ENCODE peak calls at places on chromosomes 7 and 10, in eight cellular contexts. One of them, this sample, is unnamed. For H3K4me1 and H3K9me3, the result is how much of the 10 kb centered on the place peaks cover.

GRCh38 chr10:17179002-17179401 is 22.5 kb downstream of the TRDMT1 start:
- DNase-seq in testis: no peak
- DNase-seq in HCT116: no peak
- DNase-seq in CD8-positive, alpha-beta memory T cell: no peak
- DNase-seq in CD8-positive, alpha-beta T cell: no peak
- DNase-seq in endothelial cell of umbilical vein: no peak
- DNase-seq in A549: no peak
- DNase-seq in ascending aorta: no peak
- DNase-seq in this sample: no peak

GRCh38 chr10:31034041-31034918 is 2.6 kb upstream of the ZNF438 start:
- DNase-seq in A549: no peak
- DNase-seq in testis: no peak
- DNase-seq in endothelial cell of umbilical vein: peak
- DNase-seq in CD8-positive, alpha-beta T cell: no peak
- DNase-seq in HCT116: no peak
- DNase-seq in CD8-positive, alpha-beta memory T cell: no peak
- DNase-seq in ascending aorta: no peak
- DNase-seq in this sample: no peak

GRCh38 chr7:106870983-106871410 is 5.9 kb downstream of the PIK3CG start:
- DNase-seq in ascending aorta: no peak
- DNase-seq in endothelial cell of umbilical vein: peak
- DNase-seq in HCT116: no peak
- DNase-seq in CD8-positive, alpha-beta memory T cell: no peak
- DNase-seq in testis: no peak
- DNase-seq in A549: no peak
- DNase-seq in CD8-positive, alpha-beta T cell: no peak
- DNase-seq in this sample: no peak

GRCh38 chr7:127619681-127620405 is 1.9 kb upstream of the PAX4 start:
- DNase-seq in endothelial cell of umbilical vein: no peak
- DNase-seq in HCT116: no peak
- DNase-seq in CD8-positive, alpha-beta T cell: no peak
- DNase-seq in CD8-positive, alpha-beta memory T cell: no peak
- DNase-seq in ascending aorta: no peak
- DNase-seq in A549: no peak
- DNase-seq in testis: no peak
- DNase-seq in this sample: no peak

GRCh38 chr7:142478479-142479220 is 220.8 kb upstream of the PRSS58 start:
- DNase-seq in CD8-positive, alpha-beta memory T cell: no peak
- DNase-seq in endothelial cell of umbilical vein: peak
- DNase-seq in HCT116: peak
- DNase-seq in A549: peak
- DNase-seq in CD8-positive, alpha-beta T cell: peak
- DNase-seq in ascending aorta: no peak
- DNase-seq in testis: peak
- DNase-seq in this sample: peak

GRCh38 chr7:98964596-98964995 is 86.3 kb downstream of the TRRAP start:
- DNase-seq in A549: no peak
- DNase-seq in CD8-positive, alpha-beta memory T cell: no peak
- DNase-seq in endothelial cell of umbilical vein: no peak
- DNase-seq in testis: no peak
- DNase-seq in HCT116: no peak
- DNase-seq in CD8-positive, alpha-beta T cell: no peak
- DNase-seq in ascending aorta: no peak
- DNase-seq in this sample: no peak

GRCh38 chr7:157522189-157522588 is 185.4 kb downstream of the DNAJB6 start:
- DNase-seq in ascending aorta: no peak
- DNase-seq in testis: peak
- DNase-seq in CD8-positive, alpha-beta T cell: peak
- DNase-seq in CD8-positive, alpha-beta memory T cell: no peak
- DNase-seq in A549: no peak
- DNase-seq in endothelial cell of umbilical vein: no peak
- DNase-seq in HCT116: no peak
- DNase-seq in this sample: peak

GRCh38 chr10:31819393-31819820 is 109.2 kb downstream of the ARHGAP12 start:
- DNase-seq in ascending aorta: no peak
- DNase-seq in endothelial cell of umbilical vein: no peak
- DNase-seq in CD8-positive, alpha-beta memory T cell: no peak
- DNase-seq in A549: no peak
- DNase-seq in CD8-positive, alpha-beta T cell: no peak
- DNase-seq in testis: no peak
- DNase-seq in HCT116: no peak
- DNase-seq in this sample: no peak

GRCh38 chr10:80524190-80524589 is 13.5 kb upstream of the SH2D4B start:
- DNase-seq in A549: no peak
- DNase-seq in testis: no peak
- DNase-seq in CD8-positive, alpha-beta memory T cell: no peak
- DNase-seq in endothelial cell of umbilical vein: no peak
- DNase-seq in CD8-positive, alpha-beta T cell: no peak
- DNase-seq in ascending aorta: no peak
- DNase-seq in HCT116: no peak
- DNase-seq in this sample: no peak

GRCh38 chr7:23520582-23520981 is 11.2 kb downstream of the TRA2A start:
- DNase-seq in HCT116: no peak
- DNase-seq in testis: no peak
- DNase-seq in A549: no peak
- DNase-seq in endothelial cell of umbilical vein: no peak
- DNase-seq in CD8-positive, alpha-beta memory T cell: no peak
- DNase-seq in CD8-positive, alpha-beta T cell: no peak
- DNase-seq in ascending aorta: no peak
- DNase-seq in this sample: no peak

GRCh38 chr7:14717169-14717568 is 185.4 kb downstream of the DGKB start:
- DNase-seq in HCT116: no peak
- DNase-seq in ascending aorta: no peak
- DNase-seq in testis: no peak
- DNase-seq in endothelial cell of umbilical vein: no peak
- DNase-seq in CD8-positive, alpha-beta T cell: no peak
- DNase-seq in CD8-positive, alpha-beta memory T cell: no peak
- DNase-seq in A549: no peak
- DNase-seq in this sample: no peak

GRCh38 chr10:63208981-63209380 is 75.9 kb downstream of the NRBF2 start:
- DNase-seq in HCT116: no peak
- DNase-seq in testis: no peak
- DNase-seq in CD8-positive, alpha-beta memory T cell: no peak
- DNase-seq in endothelial cell of umbilical vein: peak
- DNase-seq in ascending aorta: no peak
- DNase-seq in CD8-positive, alpha-beta T cell: no peak
- DNase-seq in A549: no peak
- DNase-seq in this sample: no peak

GRCh38 chr7:22814261-22815208 is 8.1 kb downstream of the TOMM7 start:
- DNase-seq in CD8-positive, alpha-beta memory T cell: no peak
- DNase-seq in A549: peak
- DNase-seq in HCT116: no peak
- DNase-seq in endothelial cell of umbilical vein: no peak
- DNase-seq in ascending aorta: no peak
- DNase-seq in testis: no peak
- DNase-seq in CD8-positive, alpha-beta T cell: no peak
- DNase-seq in this sample: no peak

GRCh38 chr10:9175200-9175599 is 1120.7 kb downstream of the GATA3 start:
- DNase-seq in endothelial cell of umbilical vein: peak
- DNase-seq in CD8-positive, alpha-beta memory T cell: no peak
- DNase-seq in A549: no peak
- DNase-seq in HCT116: no peak
- DNase-seq in CD8-positive, alpha-beta T cell: no peak
- DNase-seq in testis: no peak
- DNase-seq in ascending aorta: no peak
- DNase-seq in this sample: no peak

GRCh38 chr10:4283841-4284610 is 499.0 kb upstream of the KLF6 start:
- DNase-seq in ascending aorta: peak
- DNase-seq in HCT116: no peak
- DNase-seq in A549: no peak
- DNase-seq in CD8-positive, alpha-beta T cell: no peak
- DNase-seq in endothelial cell of umbilical vein: no peak
- DNase-seq in CD8-positive, alpha-beta memory T cell: no peak
- DNase-seq in testis: peak
- DNase-seq in this sample: no peak

GRCh38 chr7:34091330-34091917 is 186.1 kb downstream of the BMPER start:
- DNase-seq in HCT116: peak
- DNase-seq in CD8-positive, alpha-beta T cell: no peak
- DNase-seq in ascending aorta: no peak
- DNase-seq in CD8-positive, alpha-beta memory T cell: no peak
- DNase-seq in A549: no peak
- DNase-seq in endothelial cell of umbilical vein: peak
- DNase-seq in testis: peak
- DNase-seq in this sample: no peak

GRCh38 chr7:7709263-7709662 is 9.1 kb downstream of the RPA3 start:
- DNase-seq in CD8-positive, alpha-beta memory T cell: no peak
- DNase-seq in ascending aorta: no peak
- DNase-seq in testis: no peak
- DNase-seq in HCT116: no peak
- DNase-seq in endothelial cell of umbilical vein: no peak
- DNase-seq in CD8-positive, alpha-beta T cell: no peak
- DNase-seq in A549: no peak
- DNase-seq in this sample: peak

GRCh38 chr10:26682926-26683325 is 14.6 kb upstream of the PDSS1 start:
- DNase-seq in HCT116: no peak
- DNase-seq in A549: no peak
- DNase-seq in CD8-positive, alpha-beta memory T cell: peak
- DNase-seq in endothelial cell of umbilical vein: no peak
- DNase-seq in CD8-positive, alpha-beta T cell: no peak
- DNase-seq in ascending aorta: no peak
- DNase-seq in testis: no peak
- DNase-seq in this sample: no peak

GRCh38 chr10:62233494-62234283 is 35.0 kb downstream of the RTKN2 start:
- DNase-seq in A549: no peak
- DNase-seq in ascending aorta: no peak
- DNase-seq in HCT116: no peak
- DNase-seq in CD8-positive, alpha-beta T cell: no peak
- DNase-seq in CD8-positive, alpha-beta memory T cell: no peak
- DNase-seq in testis: no peak
- DNase-seq in endothelial cell of umbilical vein: no peak
- DNase-seq in this sample: no peak

GRCh38 chr7:26454180-26454579 is 162.5 kb downstream of the SNX10 start:
- DNase-seq in endothelial cell of umbilical vein: peak
- DNase-seq in A549: no peak
- DNase-seq in HCT116: no peak
- DNase-seq in CD8-positive, alpha-beta T cell: no peak
- DNase-seq in CD8-positive, alpha-beta memory T cell: no peak
- DNase-seq in ascending aorta: no peak
- DNase-seq in testis: no peak
- DNase-seq in this sample: no peak

GRCh38 chr10:17025444-17026295 is 103.9 kb downstream of the CUBN start:
- DNase-seq in A549: no peak
- DNase-seq in CD8-positive, alpha-beta memory T cell: peak
- DNase-seq in CD8-positive, alpha-beta T cell: peak
- DNase-seq in ascending aorta: peak
- DNase-seq in testis: peak
- DNase-seq in endothelial cell of umbilical vein: peak
- DNase-seq in HCT116: peak
- DNase-seq in this sample: no peak

GRCh38 chr7:156156734-156157408 is 344.6 kb upstream of the SHH start:
- DNase-seq in endothelial cell of umbilical vein: no peak
- DNase-seq in CD8-positive, alpha-beta memory T cell: no peak
- DNase-seq in CD8-positive, alpha-beta T cell: no peak
- DNase-seq in A549: peak
- DNase-seq in testis: peak
- DNase-seq in ascending aorta: no peak
- DNase-seq in HCT116: peak
- DNase-seq in this sample: peak

GRCh38 chr10:133139561-133140065 is 20.4 kb upstream of the KNDC1 start:
- DNase-seq in CD8-positive, alpha-beta memory T cell: no peak
- DNase-seq in A549: no peak
- DNase-seq in HCT116: no peak
- DNase-seq in testis: no peak
- DNase-seq in CD8-positive, alpha-beta T cell: no peak
- DNase-seq in ascending aorta: no peak
- DNase-seq in endothelial cell of umbilical vein: no peak
- DNase-seq in this sample: peak

DNA sequence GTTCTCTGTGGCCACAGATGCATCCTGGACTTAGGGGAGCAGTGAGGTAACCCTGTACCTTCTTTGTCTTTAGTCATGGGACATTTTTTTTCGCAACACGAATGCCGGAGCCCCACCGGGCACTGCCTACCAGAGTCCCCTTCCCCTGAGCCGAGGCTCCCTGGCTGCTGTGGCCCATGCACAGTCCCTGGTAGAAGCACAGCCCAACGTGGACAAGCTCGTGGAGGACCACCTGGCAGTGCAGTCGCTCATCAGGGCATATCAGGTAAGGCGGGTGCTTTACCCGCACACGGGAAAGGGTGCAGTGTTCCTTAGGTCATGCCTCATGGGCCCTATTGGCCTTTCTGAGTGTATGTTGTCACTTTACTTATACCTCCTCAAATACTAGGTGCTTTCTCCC is 38.8 kb downstream of the OGDH start:
- DNase-seq in ascending aorta: no peak
- DNase-seq in A549: no peak
- DNase-seq in endothelial cell of umbilical vein: no peak
- DNase-seq in testis: no peak
- DNase-seq in CD8-positive, alpha-beta T cell: no peak
- DNase-seq in HCT116: no peak
- DNase-seq in CD8-positive, alpha-beta memory T cell: no peak
- DNase-seq in this sample: no peak
- H3K4me1 ChIP-seq in ascending aorta: under half
- H3K4me1 ChIP-seq in A549: under half
- H3K4me1 ChIP-seq in endothelial cell of umbilical vein: under half
- H3K4me1 ChIP-seq in testis: under half
- H3K4me1 ChIP-seq in CD8-positive, alpha-beta T cell: under half
- H3K4me1 ChIP-seq in HCT116: under half
- H3K4me1 ChIP-seq in CD8-positive, alpha-beta memory T cell: under half
- H3K4me1 ChIP-seq in this sample: under half

GRCh38 chr7:5064391-5065106 is 18.9 kb downstream of the RBAK start:
- DNase-seq in ascending aorta: no peak
- DNase-seq in CD8-positive, alpha-beta memory T cell: no peak
- DNase-seq in testis: no peak
- DNase-seq in CD8-positive, alpha-beta T cell: no peak
- DNase-seq in HCT116: no peak
- DNase-seq in A549: no peak
- DNase-seq in endothelial cell of umbilical vein: peak
- DNase-seq in this sample: no peak
- H3K9me3 ChIP-seq in ascending aorta: half or more
- H3K9me3 ChIP-seq in CD8-positive, alpha-beta memory T cell: half or more
- H3K9me3 ChIP-seq in testis: under half
- H3K9me3 ChIP-seq in CD8-positive, alpha-beta T cell: half or more
- H3K9me3 ChIP-seq in HCT116: half or more
- H3K9me3 ChIP-seq in A549: half or more
- H3K9me3 ChIP-seq in endothelial cell of umbilical vein: under half
- H3K9me3 ChIP-seq in this sample: half or more

GRCh38 chr10:124699471-124700292 is 44.5 kb downstream of the FAM53B start:
- DNase-seq in A549: no peak
- DNase-seq in endothelial cell of umbilical vein: no peak
- DNase-seq in testis: no peak
- DNase-seq in CD8-positive, alpha-beta T cell: no peak
- DNase-seq in HCT116: no peak
- DNase-seq in CD8-positive, alpha-beta memory T cell: no peak
- DNase-seq in ascending aorta: no peak
- DNase-seq in this sample: no peak
- H3K4me1 ChIP-seq in A549: under half
- H3K4me1 ChIP-seq in endothelial cell of umbilical vein: under half
- H3K4me1 ChIP-seq in testis: half or more
- H3K4me1 ChIP-seq in CD8-positive, alpha-beta T cell: half or more
- H3K4me1 ChIP-seq in HCT116: under half
- H3K4me1 ChIP-seq in CD8-positive, alpha-beta memory T cell: half or more
- H3K4me1 ChIP-seq in ascending aorta: under half
- H3K4me1 ChIP-seq in this sample: under half

DNA sequence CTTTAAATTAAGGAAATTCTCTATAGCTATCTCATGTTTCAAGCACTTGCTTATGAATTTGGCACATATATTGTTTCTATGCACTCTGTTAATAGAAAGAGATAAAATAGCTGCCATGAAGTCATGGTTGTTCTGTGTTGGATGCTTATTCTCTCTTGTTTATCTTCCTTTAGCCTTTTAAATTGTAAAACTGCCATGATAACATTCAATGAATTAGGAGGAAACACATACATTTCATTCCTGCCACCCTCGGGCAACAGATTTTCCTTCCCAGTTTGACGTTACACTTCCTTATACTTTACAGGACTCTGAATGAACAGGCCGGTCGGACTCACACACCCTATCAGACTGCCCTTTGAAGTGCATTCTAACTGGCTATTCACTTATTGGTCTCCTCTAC is 65.7 kb upstream of the FERD3L start:
- DNase-seq in A549: no peak
- DNase-seq in endothelial cell of umbilical vein: no peak
- DNase-seq in CD8-positive, alpha-beta T cell: no peak
- DNase-seq in ascending aorta: no peak
- DNase-seq in testis: no peak
- DNase-seq in HCT116: no peak
- DNase-seq in CD8-positive, alpha-beta memory T cell: no peak
- DNase-seq in this sample: no peak
- H3K9me3 ChIP-seq in A549: under half
- H3K9me3 ChIP-seq in endothelial cell of umbilical vein: under half
- H3K9me3 ChIP-seq in CD8-positive, alpha-beta T cell: under half
- H3K9me3 ChIP-seq in ascending aorta: under half
- H3K9me3 ChIP-seq in testis: under half
- H3K9me3 ChIP-seq in HCT116: under half
- H3K9me3 ChIP-seq in CD8-positive, alpha-beta memory T cell: under half
- H3K9me3 ChIP-seq in this sample: under half